ENCODE peak calls at places on chromosomes 2 and 18, in five cellular contexts. J is HL-60, G is A549, W is SK-N-SH, N is K562. E is an unnamed sample.

GRCh38 chr2:230219419-230220331 is at the start of gene SP110:
- DNase-seq in G (peak), W (peak), N (peak), J (peak), E (peak)

GRCh38 chr2:74399785-74400184 is 19.7 kb upstream of the DCTN1 start:
- DNase-seq in J (no peak), W (peak), G (peak), N (peak), E (no peak)

GRCh38 chr2:188028739-188029138 is 262.9 kb upstream of the GULP1 start:
- DNase-seq in N (no peak), G (no peak), J (no peak), W (no peak), E (no peak)

GRCh38 chr18:9803698-9804516 is 81.9 kb upstream of the TXNDC2 start:
- DNase-seq in W (peak), J (no peak), G (no peak), N (peak), E (no peak)

GRCh38 chr2:8570637-8571036 is 111.2 kb upstream of the ID2 start:
- DNase-seq in G (no peak), N (no peak), J (no peak), W (no peak), E (no peak)

GRCh38 chr2:84947010-84947593 is 23.9 kb upstream of the KCMF1 start:
- DNase-seq in J (no peak), W (no peak), N (no peak), G (no peak), E (no peak)

GRCh38 chr2:45669109-45669508 is 17.6 kb downstream of the PRKCE start:
- DNase-seq in G (no peak), N (peak), J (no peak), W (no peak), E (no peak)

GRCh38 chr2:179768765-179769164 is 92.6 kb downstream of the ZNF385B start:
- DNase-seq in J (no peak), W (no peak), N (no peak), G (no peak), E (no peak)

GRCh38 chr2:191114403-191114886 is 36.3 kb downstream of the STAT4 start:
- DNase-seq in W (no peak), J (no peak), G (no peak), N (no peak), E (no peak)

GRCh38 chr2:111948832-111949231 is 50.4 kb downstream of the MERTK start:
- DNase-seq in J (no peak), N (no peak), W (no peak), G (no peak), E (no peak)

GRCh38 chr18:69777248-69777647 is 170.4 kb downstream of the CD226 start:
- DNase-seq in W (no peak), G (no peak), N (no peak), J (no peak), E (no peak)

GRCh38 chr2:86436328-86436727 is 4.8 kb upstream of the KDM3A start:
- DNase-seq in G (no peak), W (no peak), J (no peak), N (no peak), E (no peak)

GRCh38 chr2:100334929-100335328 is 12.6 kb upstream of the LONRF2 start:
- DNase-seq in G (no peak), W (no peak), N (no peak), J (no peak), E (no peak)

GRCh38 chr2:100344433-100344832 is 22.1 kb upstream of the LONRF2 start:
- DNase-seq in G (no peak), J (no peak), N (no peak), W (no peak), E (no peak)

DNA sequence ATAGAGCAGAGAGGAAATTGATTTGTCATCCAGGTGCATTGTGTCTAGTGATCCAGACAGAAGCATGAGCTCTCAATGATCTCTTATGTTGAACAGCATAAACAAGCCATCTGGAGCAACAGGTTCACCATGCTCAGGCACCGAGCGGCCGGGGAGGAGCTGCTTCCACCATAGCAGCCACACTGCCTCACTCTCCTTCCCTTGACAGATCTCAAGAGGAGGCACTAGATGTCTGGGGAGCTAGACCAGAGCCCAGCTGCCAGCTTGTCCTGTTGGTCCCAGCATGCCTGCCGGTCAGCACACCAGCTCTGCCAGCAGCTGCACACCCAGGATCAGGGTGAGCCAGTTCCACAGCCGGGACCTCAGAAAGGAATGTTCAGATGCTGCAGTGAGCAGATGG is 17.5 kb upstream of the LONRF2 start:
- DNase-seq in J (no peak), G (no peak), N (no peak), W (no peak), E (no peak)
- TF ChIP-seq CTCF in J (no peak), G (no peak), N (no peak), W (no peak), E (no peak)

GRCh38 chr2:101614127-101614759 is 83.3 kb upstream of the MAP4K4 start:
- DNase-seq in J (no peak), G (no peak), W (no peak), N (no peak), E (no peak)

GRCh38 chr2:101617188-101617587 is 80.3 kb upstream of the MAP4K4 start:
- DNase-seq in N (no peak), G (no peak), W (no peak), J (no peak), E (no peak)

GRCh38 chr2:101619191-101619591 is 78.3 kb upstream of the MAP4K4 start:
- DNase-seq in J (peak), G (no peak), W (no peak), N (no peak), E (no peak)

GRCh38 chr2:101616411-101616810 is 81.1 kb upstream of the MAP4K4 start:
- DNase-seq in G (no peak), J (no peak), N (no peak), W (peak), E (no peak)

GRCh38 chr2:101617786-101618185 is 79.7 kb upstream of the MAP4K4 start:
- DNase-seq in N (no peak), J (no peak), W (no peak), G (no peak), E (no peak)
- TF ChIP-seq REST in N (no peak), J (no peak), W (no peak), G (no peak), E (no peak)

GRCh38 chr2:145018502-145018901 is 498.6 kb upstream of the ZEB2 start:
- DNase-seq in W (no peak), G (peak), J (no peak), N (no peak), E (no peak)
- H3K27ac ChIP-seq in W (no peak), G (peak), J (no peak), N (no peak), E (no peak)

GRCh38 chr18:34077599-34077998 is 147.1 kb downstream of the NOL4 start:
- DNase-seq in W (no peak), J (no peak), G (no peak), N (no peak), E (no peak)
- TF ChIP-seq CTCF in W (peak), J (no peak), G (no peak), N (no peak), E (no peak)

GRCh38 chr2:119208791-119209203 is 14.8 kb upstream of the STEAP3 start:
- DNase-seq in G (peak), J (no peak), W (no peak), N (no peak), E (no peak)
- TF ChIP-seq REST in G (no peak), J (no peak), W (no peak), N (no peak), E (no peak)

DNA sequence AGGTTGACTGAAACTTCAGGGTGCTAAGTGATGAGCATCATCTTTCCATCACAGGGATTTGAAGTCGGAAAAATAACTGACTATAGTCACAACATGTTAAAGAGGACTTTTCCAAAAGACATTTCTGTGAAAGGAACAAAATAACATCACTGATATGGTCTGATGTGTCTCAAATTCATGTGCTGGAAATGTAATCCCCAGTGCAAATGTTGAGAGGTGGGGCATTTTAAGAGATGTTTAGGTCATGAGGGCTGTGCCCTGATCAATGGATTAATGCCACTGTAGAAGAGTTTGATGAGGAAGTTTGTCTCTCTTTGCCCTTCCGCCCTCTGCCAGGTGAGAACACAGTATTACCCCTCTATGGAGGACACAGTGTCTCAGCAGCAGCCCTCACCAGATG is 95.9 kb downstream of the INO80D start:
- DNase-seq in J (no peak), N (no peak), W (no peak), G (no peak), E (no peak)
- H3K27ac ChIP-seq in J (no peak), N (no peak), W (no peak), G (no peak), E (no peak)

DNA sequence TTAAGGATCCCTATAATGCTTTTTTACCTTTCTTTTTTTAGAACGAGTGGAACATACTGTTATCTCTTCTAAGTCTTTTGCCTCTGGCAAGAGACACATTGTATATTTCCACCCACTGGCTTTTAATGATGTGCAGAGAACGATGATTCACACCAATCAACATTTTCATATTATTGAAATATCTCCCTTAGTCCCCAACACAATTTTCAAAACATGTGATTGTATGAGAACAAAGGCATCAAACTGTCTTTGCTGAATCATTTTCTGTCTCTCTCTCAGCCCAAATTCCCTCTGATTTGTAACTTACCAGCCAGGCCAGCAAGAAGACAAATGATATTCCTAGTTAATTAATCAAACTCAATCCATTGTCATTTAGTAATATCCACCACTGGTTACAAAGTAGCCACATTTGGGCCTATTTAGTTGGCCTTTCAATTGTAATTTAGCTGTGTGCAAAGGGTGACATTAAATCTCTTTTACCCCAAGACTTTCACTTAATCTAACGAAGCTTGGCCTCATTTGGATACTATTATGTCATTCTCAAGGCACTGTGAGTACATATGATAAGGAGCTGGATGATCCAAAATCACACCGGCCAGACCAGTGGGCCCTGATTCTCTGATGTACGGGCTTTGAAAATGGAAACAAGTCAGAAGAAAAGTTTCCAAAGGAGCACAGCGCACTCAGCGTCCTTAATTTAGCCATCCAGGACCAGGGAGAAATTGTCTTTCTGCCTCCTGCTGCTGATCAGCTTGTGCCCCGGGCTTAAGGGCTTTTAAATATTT is 185.1 kb downstream of the SCG2 start:
- DNase-seq in J (no peak), G (no peak), W (no peak), N (no peak), E (no peak)
- TF ChIP-seq CTCF in J (no peak), G (no peak), W (no peak), N (no peak), E (no peak)

E was measured in Panc1.